ENCODE peak calls at places on chromosomes 1 and 21, in ten cellular contexts. Q is prostate gland, H is A549, L is sigmoid colon, Z is K562, B is IMR-90, J is body of pancreas, G is spleen, K is HCT116, R is tibial nerve. Y is an unnamed sample.

GRCh38 chr21:18603246-18603645 is 199.7 kb upstream of the TMPRSS15 start:
- DNase-seq in Q (no peak), H (no peak), L (no peak), Z (no peak), B (no peak), J (no peak), G (no peak), K (no peak), R (no peak), Y (no peak)

GRCh38 chr1:2416403-2416802 is 4.0 kb upstream of the PEX10 start:
- DNase-seq in Q (peak), H (no peak), L (no peak), Z (no peak), B (no peak), J (no peak), G (no peak), K (no peak), R (no peak), Y (peak)

GRCh38 chr1:39508857-39509305 is 17.4 kb downstream of the BMP8A start:
- DNase-seq in Q (no peak), H (no peak), L (peak), Z (no peak), B (no peak), J (no peak), G (peak), K (no peak), R (no peak), Y (no peak)

GRCh38 chr1:10210841-10211804 is 753 bp downstream of the KIF1B start:
- DNase-seq in Q (peak), H (peak), L (peak), Z (peak), B (peak), J (peak), G (peak), K (peak), R (peak), Y (peak)

GRCh38 chr1:50139339-50139738 is 30.6 kb downstream of the ELAVL4 start:
- DNase-seq in Q (no peak), H (no peak), L (no peak), Z (no peak), B (no peak), J (no peak), G (no peak), K (no peak), R (no peak), Y (no peak)

GRCh38 chr1:234588402-234588801 is 21.6 kb downstream of the IRF2BP2 start:
- DNase-seq in Q (no peak), H (no peak), L (no peak), Z (no peak), B (no peak), J (no peak), G (no peak), K (no peak), R (no peak), Y (no peak)

GRCh38 chr1:229408458-229409037 is 25.3 kb downstream of the ACTA1 start:
- DNase-seq in Q (no peak), H (no peak), L (no peak), Z (no peak), B (peak), J (no peak), G (no peak), K (no peak), R (no peak), Y (no peak)

GRCh38 chr1:174114788-174115448 is 44.4 kb upstream of the RABGAP1L start:
- DNase-seq in Q (no peak), H (peak), L (no peak), Z (peak), B (peak), J (no peak), G (no peak), K (peak), R (no peak), Y (peak)

GRCh38 chr1:204684551-204685235 is 845 bp downstream of the LRRN2 start:
- DNase-seq in Q (no peak), H (peak), L (peak), Z (peak), B (no peak), J (peak), G (no peak), K (no peak), R (no peak), Y (no peak)

GRCh38 chr1:178324003-178324402 is 172.8 kb downstream of the CLEC20A start:
- DNase-seq in Q (no peak), H (no peak), L (no peak), Z (no peak), B (peak), J (no peak), G (no peak), K (no peak), R (no peak), Y (no peak)

GRCh38 chr1:223426936-223427335 is 33.7 kb downstream of the CCDC185 start:
- DNase-seq in Q (no peak), H (no peak), L (no peak), Z (no peak), B (no peak), J (no peak), G (no peak), K (no peak), R (no peak), Y (no peak)

GRCh38 chr1:72804541-72804940 is 522.2 kb upstream of the NEGR1 start:
- DNase-seq in Q (no peak), H (no peak), L (no peak), Z (no peak), B (no peak), J (no peak), G (no peak), K (no peak), R (no peak), Y (no peak)

GRCh38 chr21:28018741-28019669 is 973.7 kb downstream of the LTN1 start:
- DNase-seq in Q (no peak), H (no peak), L (no peak), Z (no peak), B (peak), J (peak), G (no peak), K (no peak), R (no peak), Y (no peak)

GRCh38 chr21:38295997-38296764 is 39.4 kb downstream of the KCNJ15 start:
- DNase-seq in Q (no peak), H (no peak), L (no peak), Z (no peak), B (peak), J (no peak), G (no peak), K (no peak), R (no peak), Y (no peak)

GRCh38 chr21:38298833-38299232 is 42.0 kb downstream of the KCNJ15 start:
- DNase-seq in Q (no peak), H (no peak), L (no peak), Z (no peak), B (no peak), J (no peak), G (no peak), K (no peak), R (no peak), Y (no peak)

GRCh38 chr21:38297193-38297592 is 40.4 kb downstream of the KCNJ15 start:
- DNase-seq in Q (peak), H (no peak), L (no peak), Z (no peak), B (peak), J (no peak), G (no peak), K (no peak), R (no peak), Y (no peak)

GRCh38 chr21:38299651-38300050 is 42.9 kb downstream of the KCNJ15 start:
- DNase-seq in Q (no peak), H (no peak), L (no peak), Z (no peak), B (no peak), J (no peak), G (no peak), K (no peak), R (no peak), Y (no peak)

GRCh38 chr21:38297871-38298270 is 41.1 kb downstream of the KCNJ15 start:
- DNase-seq in Q (no peak), H (no peak), L (no peak), Z (no peak), B (no peak), J (no peak), G (no peak), K (no peak), R (no peak), Y (no peak)
- H3K27ac ChIP-seq in Q (no peak), H (peak), L (no peak), Z (no peak), B (no peak), J (no peak), G (peak), K (no peak), R (no peak), Y (no peak)

GRCh38 chr1:230982698-230983097 is 3.8 kb downstream of the ARV1 start:
- DNase-seq in Q (no peak), H (no peak), L (no peak), Z (no peak), B (peak), J (no peak), G (no peak), K (no peak), R (no peak), Y (no peak)

GRCh38 chr1:230987446-230987845 is 8.6 kb downstream of the ARV1 start:
- DNase-seq in Q (no peak), H (no peak), L (no peak), Z (no peak), B (no peak), J (no peak), G (no peak), K (no peak), R (no peak), Y (no peak)

GRCh38 chr1:230985711-230986110 is 6.8 kb downstream of the ARV1 start:
- DNase-seq in Q (no peak), H (no peak), L (no peak), Z (no peak), B (no peak), J (no peak), G (no peak), K (no peak), R (no peak), Y (peak)

GRCh38 chr1:230986976-230987375 is 8.1 kb downstream of the ARV1 start:
- DNase-seq in Q (no peak), H (peak), L (no peak), Z (no peak), B (peak), J (no peak), G (no peak), K (no peak), R (no peak), Y (peak)

DNA sequence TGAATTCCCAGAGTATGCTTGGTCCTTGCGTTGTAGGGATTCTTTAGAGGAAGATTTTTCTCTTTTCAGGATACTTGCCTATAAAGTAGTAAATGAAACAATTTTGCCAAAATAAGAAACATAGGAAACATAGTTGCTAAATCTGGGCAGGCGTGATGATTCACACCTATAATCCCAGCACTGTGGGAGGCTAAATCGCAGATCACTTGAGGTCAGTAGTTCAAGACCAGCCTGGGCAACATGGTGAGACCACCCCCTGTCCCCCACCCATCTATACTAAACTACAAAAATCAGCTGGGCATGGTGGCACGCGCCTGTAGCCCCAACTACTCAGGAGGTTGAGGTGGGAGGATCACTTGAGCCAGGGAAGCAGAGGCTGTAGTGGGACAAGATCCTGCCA is 4.9 kb downstream of the ARV1 start:
- DNase-seq in Q (no peak), H (no peak), L (no peak), Z (no peak), B (no peak), J (no peak), G (no peak), K (no peak), R (no peak), Y (no peak)
- TF ChIP-seq POLR2A in Q (no peak), H (no peak), L (no peak), Z (no peak), B (no peak), J (no peak), G (no peak), K (no peak), R (no peak), Y (no peak)

DNA sequence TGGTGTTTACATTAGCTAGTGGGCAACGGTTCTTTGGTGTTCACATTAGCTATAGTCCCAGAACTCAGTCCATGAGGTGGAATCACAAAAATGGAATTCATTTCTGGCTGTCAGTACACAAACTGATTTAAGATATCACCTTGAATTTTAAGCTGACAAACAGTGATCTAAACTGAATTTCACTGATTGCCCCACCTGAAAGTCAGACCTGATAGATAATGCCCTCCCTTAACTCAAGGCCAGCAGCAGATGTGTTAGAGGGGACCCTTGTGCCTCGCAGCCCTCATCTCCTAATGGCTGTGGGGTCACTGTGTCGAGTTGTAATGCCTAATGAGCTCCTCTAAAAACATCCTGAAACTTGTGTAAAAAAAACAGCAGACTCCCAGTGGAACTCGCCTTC is 8.6 kb downstream of the ARF1 start:
- DNase-seq in Q (no peak), H (no peak), L (no peak), Z (no peak), B (no peak), J (no peak), G (peak), K (no peak), R (no peak), Y (no peak)
- H3K27ac ChIP-seq in Q (no peak), H (no peak), L (no peak), Z (no peak), B (no peak), J (no peak), G (peak), K (no peak), R (no peak), Y (no peak)

DNA sequence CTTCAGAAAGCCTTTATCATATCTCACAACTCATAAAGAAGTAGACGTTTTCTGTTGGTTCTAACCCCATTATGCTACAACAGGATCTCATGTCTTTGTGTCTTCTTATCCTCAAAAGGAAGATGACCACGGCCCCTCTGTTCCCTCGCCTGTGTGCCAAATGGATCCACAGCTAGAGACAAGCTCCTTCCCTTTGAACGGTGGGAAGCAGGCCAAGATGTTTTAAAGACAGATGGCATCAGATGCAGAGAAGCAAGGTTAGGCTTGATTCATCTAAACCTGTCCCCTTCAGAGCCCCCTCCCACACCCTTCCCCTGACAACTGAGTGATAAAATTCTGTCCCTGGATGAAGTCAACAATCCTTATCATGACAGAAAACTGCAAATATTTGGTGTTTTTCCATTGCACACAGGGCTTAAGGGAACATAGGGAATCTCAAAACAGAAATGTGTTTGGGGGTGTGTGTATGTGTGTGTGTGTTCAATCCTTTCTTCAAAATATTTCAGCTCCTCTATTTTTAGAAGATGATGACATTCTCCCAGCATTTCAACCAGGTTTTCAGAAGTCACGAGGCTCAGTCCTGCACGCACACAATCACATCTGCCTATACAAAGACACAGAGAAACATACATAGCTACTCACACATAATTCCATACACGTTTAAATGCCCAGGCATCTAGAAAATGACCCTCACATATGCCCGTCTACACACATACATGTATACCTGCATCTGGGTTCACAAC is 27.8 kb upstream of the FMOD start:
- DNase-seq in Q (no peak), H (no peak), L (no peak), Z (no peak), B (peak), J (no peak), G (no peak), K (no peak), R (no peak), Y (no peak)
- TF ChIP-seq POLR2A in Q (no peak), H (no peak), L (no peak), Z (no peak), B (no peak), J (no peak), G (no peak), K (no peak), R (no peak), Y (no peak)

GRCh38 chr1:3461238-3461933 is 6.9 kb downstream of the ARHGEF16 start:
- DNase-seq in Q (no peak), H (no peak), L (no peak), Z (no peak), B (no peak), J (no peak), G (no peak), K (no peak), R (no peak), Y (no peak)
- H3K27ac ChIP-seq in Q (no peak), H (no peak), L (no peak), Z (no peak), B (no peak), J (peak), G (no peak), K (no peak), R (peak), Y (no peak)

GRCh38 chr1:176119549-176119948 is 87.5 kb downstream of the COP1 start:
- DNase-seq in Q (no peak), H (peak), L (no peak), Z (no peak), B (peak), J (no peak), G (no peak), K (peak), R (no peak), Y (no peak)
- TF ChIP-seq POLR2A in Q (no peak), H (no peak), L (no peak), Z (no peak), B (no peak), J (no peak), G (no peak), K (no peak), R (no peak), Y (no peak)

GRCh38 chr1:167237000-167237399 is 16.3 kb downstream of the POU2F1 start:
- DNase-seq in Q (no peak), H (no peak), L (no peak), Z (peak), B (no peak), J (no peak), G (no peak), K (no peak), R (no peak), Y (no peak)
- H3K27ac ChIP-seq in Q (no peak), H (no peak), L (no peak), Z (peak), B (no peak), J (no peak), G (no peak), K (no peak), R (no peak), Y (no peak)